ENCODE peak calls at places on chromosomes 16 and 17, in nine cellular contexts. C is H1, S is A673, T is H54, L is EL, D is fibroblast of mammary gland, X is T-cell, Z is left ventricle myocardium inferior, O is PC-3. P is an unnamed sample.

GRCh38 chr17:82302991-82303943 is 14.1 kb downstream of the CD7 start:
- DNase-seq in C (peak), S (no peak), T (no peak), L (no peak), D (no peak), X (peak), Z (no peak), O (no peak), P (no peak)

GRCh38 chr17:76199466-76199865 is 40.8 kb downstream of the RNF157 start:
- DNase-seq in C (no peak), S (no peak), T (no peak), L (no peak), D (no peak), X (peak), Z (no peak), O (no peak), P (no peak)

GRCh38 chr17:33642002-33642401 is 348.9 kb upstream of the ASIC2 start:
- DNase-seq in C (no peak), S (no peak), T (no peak), L (no peak), D (no peak), X (no peak), Z (no peak), O (no peak), P (no peak)

GRCh38 chr17:33602981-33603380 is 309.9 kb upstream of the ASIC2 start:
- DNase-seq in C (peak), S (no peak), T (no peak), L (no peak), D (no peak), X (no peak), Z (no peak), O (no peak), P (peak)

GRCh38 chr16:66851166-66851964 is 7.2 kb downstream of the CA7 start:
- DNase-seq in C (no peak), S (no peak), T (no peak), L (no peak), D (no peak), X (no peak), Z (no peak), O (no peak), P (no peak)

GRCh38 chr17:58693751-58694150 is 1.3 kb downstream of the RAD51C start:
- DNase-seq in C (no peak), S (no peak), T (no peak), L (no peak), D (no peak), X (no peak), Z (no peak), O (no peak), P (no peak)

GRCh38 chr17:69596141-69596540 is 181.6 kb downstream of the MAP2K6 start:
- DNase-seq in C (no peak), S (no peak), T (no peak), L (no peak), D (no peak), X (no peak), Z (no peak), O (no peak), P (no peak)

GRCh38 chr17:21282231-21282630 is 2.3 kb upstream of the MAP2K3 start:
- DNase-seq in C (no peak), S (peak), T (peak), L (peak), D (peak), X (no peak), Z (no peak), O (peak), P (peak)

GRCh38 chr17:9370464-9370863 is 205.2 kb downstream of the STX8 start:
- DNase-seq in C (no peak), S (peak), T (no peak), L (peak), D (peak), X (no peak), Z (no peak), O (peak), P (no peak)

GRCh38 chr17:81713556-81714411 is 1.7 kb downstream of the SLC25A10 start:
- DNase-seq in C (no peak), S (no peak), T (no peak), L (no peak), D (no peak), X (no peak), Z (no peak), O (peak), P (no peak)

GRCh38 chr16:68987734-68988457 is 117.6 kb upstream of the HAS3 start:
- DNase-seq in C (no peak), S (no peak), T (no peak), L (no peak), D (no peak), X (no peak), Z (no peak), O (no peak), P (no peak)

GRCh38 chr16:11734653-11735043 is 8.0 kb downstream of the TXNDC11 start:
- DNase-seq in C (no peak), S (no peak), T (no peak), L (no peak), D (no peak), X (no peak), Z (no peak), O (no peak), P (no peak)

GRCh38 chr16:8713635-8714097 is 39.2 kb downstream of the ABAT start:
- DNase-seq in C (no peak), S (no peak), T (no peak), L (no peak), D (no peak), X (no peak), Z (no peak), O (no peak), P (peak)

GRCh38 chr17:57463103-57463885 is 207.0 kb downstream of the MSI2 start:
- DNase-seq in C (no peak), S (no peak), T (peak), L (peak), D (peak), X (no peak), Z (no peak), O (peak), P (no peak)

GRCh38 chr17:4492762-4493561 is 5.7 kb upstream of the SPNS2 start:
- DNase-seq in C (peak), S (peak), T (no peak), L (peak), D (peak), X (peak), Z (no peak), O (peak), P (no peak)

GRCh38 chr17:72646176-72646575 is 446.3 kb downstream of the SLC39A11 start:
- DNase-seq in C (no peak), S (no peak), T (no peak), L (no peak), D (no peak), X (no peak), Z (no peak), O (peak), P (no peak)

GRCh38 chr17:31724619-31725018 is 134.4 kb downstream of the COPRS start:
- DNase-seq in C (peak), S (no peak), T (no peak), L (peak), D (peak), X (no peak), Z (no peak), O (no peak), P (no peak)

GRCh38 chr17:29014716-29015115 is 8.9 kb upstream of the SEZ6 start:
- DNase-seq in C (no peak), S (no peak), T (no peak), L (no peak), D (no peak), X (no peak), Z (no peak), O (no peak), P (no peak)

GRCh38 chr16:4021070-4021779 is 95.0 kb downstream of the ADCY9 start:
- DNase-seq in C (no peak), S (no peak), T (no peak), L (no peak), D (no peak), X (no peak), Z (no peak), O (peak), P (no peak)

GRCh38 chr17:72940511-72940910 is 152.0 kb downstream of the SLC39A11 start:
- DNase-seq in C (no peak), S (no peak), T (no peak), L (no peak), D (no peak), X (no peak), Z (no peak), O (no peak), P (no peak)

GRCh38 chr17:31144427-31144826 is 49.6 kb downstream of the NF1 start:
- DNase-seq in C (no peak), S (peak), T (no peak), L (no peak), D (no peak), X (no peak), Z (no peak), O (no peak), P (no peak)

GRCh38 chr17:50184611-50185398 is 16.6 kb downstream of the COL1A1 start:
- DNase-seq in C (no peak), S (no peak), T (no peak), L (peak), D (peak), X (no peak), Z (peak), O (no peak), P (no peak)

GRCh38 chr16:30183961-30184429 is 593 bp downstream of the CORO1A start:
- DNase-seq in C (no peak), S (no peak), T (no peak), L (no peak), D (no peak), X (peak), Z (peak), O (no peak), P (no peak)

GRCh38 chr16:68700120-68700519 is 37.0 kb upstream of the CDH1 start:
- DNase-seq in C (no peak), S (no peak), T (no peak), L (peak), D (peak), X (no peak), Z (no peak), O (no peak), P (no peak)

GRCh38 chr17:77433385-77434135 is 292.8 kb downstream of the SEC14L1 start:
- DNase-seq in C (no peak), S (no peak), T (no peak), L (peak), D (peak), X (peak), Z (peak), O (no peak), P (no peak)

GRCh38 chr16:67170948-67171649 is 761 bp downstream of the NOL3 start:
- DNase-seq in C (no peak), S (peak), T (no peak), L (no peak), D (peak), X (no peak), Z (no peak), O (no peak), P (no peak)

GRCh38 chr17:4166419-4166818 is 23.4 kb downstream of the CYB5D2 start:
- DNase-seq in C (no peak), S (no peak), T (no peak), L (no peak), D (no peak), X (no peak), Z (no peak), O (no peak), P (no peak)

GRCh38 chr17:62664336-62665120 is 37.1 kb downstream of the MRC2 start:
- DNase-seq in C (no peak), S (no peak), T (no peak), L (no peak), D (no peak), X (no peak), Z (no peak), O (no peak), P (no peak)

GRCh38 chr16:74997042-74997491 is 1.8 kb upstream of the ZNRF1 start:
- DNase-seq in C (no peak), S (no peak), T (no peak), L (no peak), D (no peak), X (no peak), Z (no peak), O (no peak), P (no peak)

GRCh38 chr17:68195667-68196393 is 52.0 kb upstream of the AMZ2 start:
- DNase-seq in C (peak), S (no peak), T (no peak), L (no peak), D (no peak), X (no peak), Z (peak), O (peak), P (peak)

GRCh38 chr16:50598256-50598894 is 50.2 kb downstream of the NKD1 start:
- DNase-seq in C (no peak), S (no peak), T (no peak), L (no peak), D (no peak), X (no peak), Z (peak), O (no peak), P (peak)

GRCh38 chr16:27363797-27364196 is 38.2 kb upstream of the IL21R start:
- DNase-seq in C (no peak), S (peak), T (no peak), L (no peak), D (peak), X (no peak), Z (no peak), O (peak), P (no peak)

GRCh38 chr17:29586676-29587469 is 2.6 kb downstream of the GIT1 start:
- DNase-seq in C (no peak), S (no peak), T (no peak), L (no peak), D (no peak), X (no peak), Z (no peak), O (no peak), P (no peak)

GRCh38 chr17:73985466-73986015 is 217.9 kb upstream of the RPL38 start:
- DNase-seq in C (no peak), S (no peak), T (no peak), L (no peak), D (no peak), X (no peak), Z (no peak), O (no peak), P (no peak)

GRCh38 chr16:30377812-30378235 is 3.2 kb downstream of the MYL11 start:
- DNase-seq in C (no peak), S (peak), T (peak), L (peak), D (peak), X (peak), Z (peak), O (peak), P (peak)

GRCh38 chr17:77840576-77841160 is 117.8 kb upstream of the TNRC6C start:
- DNase-seq in C (no peak), S (no peak), T (no peak), L (no peak), D (no peak), X (no peak), Z (peak), O (no peak), P (no peak)

GRCh38 chr17:65918921-65919546 is 272.9 kb downstream of the CEP112 start:
- DNase-seq in C (no peak), S (peak), T (no peak), L (no peak), D (no peak), X (no peak), Z (no peak), O (no peak), P (peak)

GRCh38 chr17:80243526-80244433 is 16.9 kb upstream of the RNF213 start:
- DNase-seq in C (no peak), S (no peak), T (no peak), L (no peak), D (no peak), X (no peak), Z (no peak), O (no peak), P (no peak)

GRCh38 chr17:76905836-76906235 is 37.6 kb downstream of the MGAT5B start:
- DNase-seq in C (no peak), S (no peak), T (no peak), L (no peak), D (no peak), X (no peak), Z (no peak), O (no peak), P (no peak)

GRCh38 chr16:27314161-27314723 is 468 bp downstream of the IL4R start:
- DNase-seq in C (peak), S (peak), T (peak), L (peak), D (peak), X (peak), Z (peak), O (peak), P (no peak)

P was measured in NCI-H524.